ENCODE peak calls at places on chromosomes 13 and 19, in eight cellular contexts. O is naive thymus-derived CD4-positive, alpha-beta T cell; X is Calu3; G is AG10803; F is stimulated activated CD4-positive, alpha-beta T cell treated with anti-CD3 and anti-CD28 coated beads, TNF-alpha, amount 100 ng/mL, for 4 hours; V is nephron progenitor cell; P is GM10248; A is neuronal stem cell. N is an unnamed sample.

GRCh38 chr13:76292726-76293125 is 593.5 kb downstream of the KCTD12 start:
- DNase-seq in O (no peak), X (no peak), G (no peak), F (no peak), V (no peak), P (no peak), A (no peak), N (no peak)

GRCh38 chr13:113155982-113156655 is 2.3 kb upstream of the PROZ start:
- DNase-seq in O (no peak), X (no peak), G (no peak), F (no peak), V (no peak), P (no peak), A (no peak), N (peak)

GRCh38 chr13:29452773-29453574 is 142.5 kb downstream of the SLC7A1 start:
- DNase-seq in O (no peak), X (no peak), G (peak), F (no peak), V (no peak), P (no peak), A (no peak), N (no peak)

GRCh38 chr19:3851254-3852176 is 17.3 kb downstream of the ZFR2 start:
- DNase-seq in O (no peak), X (peak), G (no peak), F (no peak), V (no peak), P (no peak), A (no peak), N (no peak)

GRCh38 chr19:45223879-45224278 is 21.3 kb downstream of the EXOC3L2 start:
- DNase-seq in O (no peak), X (no peak), G (no peak), F (no peak), V (no peak), P (no peak), A (no peak), N (no peak)

GRCh38 chr13:99151516-99151915 is 49.1 kb upstream of the UBAC2 start:
- DNase-seq in O (no peak), X (no peak), G (peak), F (no peak), V (no peak), P (no peak), A (no peak), N (peak)

GRCh38 chr13:32281083-32281482 is 34.1 kb downstream of the ZAR1L start:
- DNase-seq in O (no peak), X (no peak), G (no peak), F (no peak), V (no peak), P (no peak), A (no peak), N (no peak)

GRCh38 chr13:34750078-34750703 is 191.9 kb upstream of the NBEA start:
- DNase-seq in O (no peak), X (no peak), G (no peak), F (no peak), V (peak), P (peak), A (peak), N (no peak)

GRCh38 chr13:95160112-95160906 is 140.9 kb downstream of the ABCC4 start:
- DNase-seq in O (no peak), X (peak), G (no peak), F (no peak), V (no peak), P (no peak), A (no peak), N (no peak)

GRCh38 chr19:10643166-10643967 is 10.8 kb upstream of the ILF3 start:
- DNase-seq in O (no peak), X (no peak), G (no peak), F (no peak), V (no peak), P (no peak), A (no peak), N (no peak)

GRCh38 chr19:18419195-18419698 is at the start of gene SSBP4:
- DNase-seq in O (peak), X (peak), G (peak), F (peak), V (peak), P (peak), A (peak), N (no peak)